ENCODE peak calls at places on chromosomes 11 and 22, in four cellular contexts. K is HAP-1, U is GM23338, F is tibial artery. E is an unnamed sample.

GRCh38 chr11:117300301-117300700 is 9.2 kb downstream of the BACE1-AS start:
- DNase-seq in U (peak; percentile 63), K (no peak), F (peak; percentile 32), E (peak; percentile 77)

GRCh38 chr11:59062602-59063529 is 23.2 kb upstream of the GLYATL1B start:
- DNase-seq in U (peak; percentile 36), F (no peak), K (no peak), E (no peak)

GRCh38 chr11:105673089-105673488 is 63.2 kb downstream of the GRIA4 start:
- DNase-seq in K (no peak), F (no peak), U (peak; percentile 90), E (peak; percentile 89)

GRCh38 chr11:66172146-66172545 is 96.3 kb upstream of the RAB1B start:
- DNase-seq in K (no peak), U (no peak), F (no peak), E (no peak)

GRCh38 chr11:64428685-64429084 is 69.7 kb downstream of the RPS6KA4 start:
- DNase-seq in F (no peak), K (no peak), U (peak; percentile 35), E (peak; percentile 85)

GRCh38 chr11:5577101-5577500 is 3.6 kb upstream of the OR52B6 start:
- DNase-seq in K (no peak), F (no peak), U (no peak), E (no peak)

GRCh38 chr11:1503708-1504104 is 17.1 kb upstream of the MOB2 start:
- DNase-seq in F (no peak), K (no peak), U (no peak), E (no peak)

GRCh38 chr11:134741453-134742227 is 329.6 kb upstream of the B3GAT1 start:
- DNase-seq in U (no peak), F (no peak), K (no peak), E (no peak)

GRCh38 chr22:31626427-31627150 is 35.4 kb downstream of the PISD start:
- DNase-seq in K (no peak), F (no peak), U (no peak), E (peak; percentile 45)

GRCh38 chr22:19815823-19816290 is 38.8 kb downstream of the GNB1L start:
- DNase-seq in F (no peak), K (no peak), U (no peak), E (peak; percentile 24)

GRCh38 chr11:75237050-75237449 is 3.5 kb upstream of the TPBGL start:
- DNase-seq in F (no peak), U (no peak), K (no peak), E (peak; percentile 30)

GRCh38 chr11:110077318-110077717 is 15.9 kb upstream of the ZC3H12C start:
- DNase-seq in K (no peak), F (no peak), U (no peak), E (no peak)

GRCh38 chr22:19419464-19420178 is 11.9 kb downstream of the HIRA start:
- DNase-seq in U (no peak), K (peak; percentile 15), F (no peak), E (peak; percentile 81)

GRCh38 chr11:131386408-131386807 is 16.0 kb downstream of the NTM start:
- DNase-seq in K (no peak), F (no peak), U (no peak), E (no peak)

GRCh38 chr11:102320679-102321078 is 3.4 kb downstream of the BIRC3 start:
- DNase-seq in K (no peak), F (no peak), U (no peak), E (no peak)

GRCh38 chr11:61362542-61362875 is 335 bp downstream of the TMEM138 start:
- DNase-seq in U (peak; percentile 48), K (peak; percentile 3), F (no peak), E (no peak)

GRCh38 chr11:11171285-11171684 is 181.8 kb downstream of the CSNK2A3 start:
- DNase-seq in K (no peak), U (no peak), F (no peak), E (no peak)

GRCh38 chr11:130340671-130341319 is 26.1 kb upstream of the ZBTB44 start:
- DNase-seq in K (no peak), U (no peak), F (no peak), E (no peak)

GRCh38 chr11:35145249-35145648 is 6.3 kb downstream of the CD44 start:
- DNase-seq in U (no peak), F (no peak), K (no peak), E (no peak)

GRCh38 chr11:111700186-111700585 is 66.0 kb downstream of the PPP2R1B start:
- DNase-seq in F (no peak), U (no peak), K (no peak), E (no peak)

GRCh38 chr11:2929511-2929879 is 275 bp upstream of the PHLDA2 start:
- DNase-seq in K (no peak), U (no peak), F (peak; percentile 55), E (no peak)

GRCh38 chr22:31561238-31561887 is 65.0 kb downstream of the SFI1 start:
- DNase-seq in F (peak; percentile 60), U (peak; percentile 95), K (peak; percentile 61), E (peak; percentile 96)

GRCh38 chr22:50482107-50483074 is 1.0 kb downstream of the ADM2 start:
- DNase-seq in K (no peak), F (no peak), U (peak; percentile 61), E (peak; percentile 75)

GRCh38 chr11:86670179-86670578 is 2.2 kb downstream of the ME3 start:
- DNase-seq in U (no peak), K (no peak), F (no peak), E (no peak)

GRCh38 chr11:70539360-70540095 is 141.2 kb downstream of the CTTN start:
- DNase-seq in F (no peak), K (no peak), U (no peak), E (no peak)

GRCh38 chr11:101706015-101706414 is 122.2 kb upstream of the TRPC6 start:
- DNase-seq in K (no peak), U (no peak), F (no peak), E (no peak)

GRCh38 chr11:76241243-76242000 is 35.1 kb upstream of the WNT11 start:
- DNase-seq in U (no peak), F (no peak), K (no peak), E (no peak)

GRCh38 chr22:23180893-23181762 is 819 bp downstream of the BCR start:
- DNase-seq in U (peak; percentile 47), F (no peak), K (no peak), E (peak; percentile 71)

GRCh38 chr11:65558785-65559509 is 788 bp upstream of the LTBP3 start:
- DNase-seq in F (peak; percentile 73), U (no peak), K (no peak), E (peak; percentile 70)

DNA sequence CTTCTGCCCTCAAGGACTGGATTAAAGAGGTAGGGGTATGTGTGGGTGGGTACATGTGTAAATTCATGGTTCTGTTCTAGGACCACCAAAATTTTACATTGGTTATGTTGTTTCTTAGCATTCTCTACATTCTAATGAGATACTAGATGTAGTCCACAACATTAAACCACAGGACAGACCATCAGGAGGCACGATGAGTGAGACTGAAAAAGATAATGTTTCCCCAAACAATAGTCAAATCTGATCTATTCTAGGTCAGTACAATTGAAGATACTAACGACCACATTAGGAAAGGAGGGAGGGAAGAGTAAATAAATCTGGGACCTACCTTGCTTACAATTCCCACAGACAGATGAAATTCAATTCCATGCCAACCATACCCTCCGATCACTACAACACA is 42.2 kb downstream of the MRTFA start:
- DNase-seq in K (no peak), F (no peak), U (no peak), E (no peak)
- H3K27me3 ChIP-seq in K (no peaks in the 10 kb centered on the region), F (no peaks in the 10 kb centered on the region), U (no peaks in the 10 kb centered on the region), E (no peaks in the 10 kb centered on the region)

DNA sequence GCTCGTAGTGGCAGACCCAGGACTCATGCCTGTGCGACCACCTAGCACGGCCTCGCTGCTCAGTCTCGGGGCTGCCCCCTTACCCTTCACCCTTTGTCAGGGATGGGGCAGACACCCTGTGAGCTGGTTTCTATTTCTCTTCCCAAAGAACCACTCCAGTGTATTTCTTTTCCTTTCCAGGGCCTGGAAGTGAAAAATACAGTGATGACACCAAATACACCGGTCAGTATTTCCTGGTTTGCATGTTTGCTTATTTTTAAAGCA is 13.7 kb downstream of the TMEM121B start:
- DNase-seq in K (no peak), U (no peak), F (no peak), E (no peak)
- H3K27me3 ChIP-seq in K (no peaks in the 10 kb centered on the region), U (no peaks in the 10 kb centered on the region), F (no peaks in the 10 kb centered on the region), E (no peaks in the 10 kb centered on the region)

GRCh38 chr11:32062540-32062939 is 28.3 kb upstream of the RCN1 start:
- DNase-seq in U (no peak), K (no peak), F (no peak), E (no peak)

GRCh38 chr11:32068134-32068533 is 22.7 kb upstream of the RCN1 start:
- DNase-seq in K (no peak), U (no peak), F (no peak), E (no peak)

GRCh38 chr11:32069361-32070058 is 21.4 kb upstream of the RCN1 start:
- DNase-seq in U (no peak), K (no peak), F (no peak), E (no peak)

GRCh38 chr11:32070707-32071106 is 20.2 kb upstream of the RCN1 start:
- DNase-seq in F (no peak), K (no peak), U (no peak), E (no peak)

DNA sequence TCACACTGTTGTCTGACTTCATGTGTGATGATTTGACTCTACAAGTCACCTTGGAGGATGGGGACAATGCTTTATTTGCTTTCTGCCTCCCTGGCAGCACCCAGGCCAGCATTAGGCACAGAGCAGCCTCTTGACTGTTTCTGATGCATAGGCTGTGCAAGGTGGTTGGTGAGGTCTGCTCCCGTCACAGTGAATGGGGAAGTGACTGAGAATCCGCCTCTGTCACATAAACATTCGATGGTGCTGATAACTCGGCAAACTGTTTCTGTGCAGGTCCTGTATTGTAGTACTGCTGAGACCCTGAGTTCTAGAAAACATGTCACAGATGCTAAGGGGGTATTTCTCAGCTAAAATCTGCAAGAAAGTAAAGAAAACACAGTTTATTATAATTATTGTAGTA is 25.0 kb upstream of the RCN1 start:
- DNase-seq in U (no peak), F (no peak), K (no peak), E (no peak)
- H3K27me3 ChIP-seq in U (no peaks in the 10 kb centered on the region), F (peaks cover 30% of the 10 kb centered on the region), K (peaks cover 29% of the 10 kb centered on the region), E (peaks cover 17% of the 10 kb centered on the region)

DNA sequence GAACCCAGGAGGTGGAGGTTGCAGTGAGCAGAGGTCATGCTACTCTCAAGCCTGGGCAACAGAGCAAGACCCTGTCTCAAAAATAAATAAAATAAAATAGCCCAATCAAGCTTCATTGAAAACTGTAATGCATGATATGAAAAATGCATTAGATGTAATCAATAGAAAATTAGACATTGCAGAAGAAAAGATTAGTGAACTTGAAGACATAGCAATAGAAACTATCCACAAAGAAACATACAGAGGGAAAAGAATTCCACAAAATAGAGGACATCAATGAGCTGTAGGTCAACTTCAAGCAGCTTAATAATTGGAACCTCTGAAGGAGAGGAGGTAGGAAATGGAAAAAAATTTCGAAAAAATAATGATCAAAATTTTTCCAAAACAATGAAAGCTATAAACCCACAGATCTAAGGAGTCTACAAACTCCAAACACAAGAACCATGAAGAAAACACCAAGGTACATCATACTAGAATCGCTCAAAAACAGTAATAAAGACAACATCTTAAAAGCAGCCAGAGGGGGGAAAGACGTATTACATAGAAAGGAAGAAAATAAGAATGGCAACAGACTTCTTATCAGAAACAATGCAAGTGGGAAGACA is 104.2 kb downstream of the WNT7B start:
- DNase-seq in F (no peak), U (no peak), K (no peak), E (no peak)
- H3K27me3 ChIP-seq in F (peaks cover 22% of the 10 kb centered on the region), U (peaks cover 22% of the 10 kb centered on the region), K (peaks cover 30% of the 10 kb centered on the region), E (peaks cover 38% of the 10 kb centered on the region)

DNA sequence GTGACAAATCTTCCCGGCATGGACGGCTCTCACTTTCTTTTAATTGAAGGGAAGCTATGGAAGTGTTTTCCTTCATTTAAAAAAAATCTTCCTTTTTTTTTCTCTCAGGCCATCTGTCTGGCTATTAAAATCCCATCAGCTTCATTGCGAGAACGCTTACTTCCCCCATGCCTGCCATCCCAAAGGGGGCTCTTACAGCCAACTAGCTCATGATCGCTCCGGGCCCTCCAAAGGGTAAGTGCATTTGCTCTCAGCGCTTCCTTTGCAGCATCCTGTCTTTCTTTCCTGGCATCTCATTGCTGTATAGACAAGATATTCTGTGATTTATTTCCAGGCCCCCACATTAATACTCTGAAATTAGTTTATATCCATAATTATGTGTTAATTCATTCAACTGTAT is 20.7 kb downstream of the CACNG2 start:
- DNase-seq in K (no peak), F (no peak), U (no peak), E (no peak)
- H3K27me3 ChIP-seq in K (peaks cover 47% of the 10 kb centered on the region), F (peaks cover 46% of the 10 kb centered on the region), U (no peaks in the 10 kb centered on the region), E (peaks cover 37% of the 10 kb centered on the region)